ENCODE peak calls at places on chromosomes 16 and 17, in seven cellular contexts. One of them, this sample, is unnamed.

GRCh38 chr16:19858654-19859018 is 26.0 kb downstream of the GPRC5B start:
- DNase-seq in BJ: no peak
- DNase-seq in mucosa of descending colon: no peak
- DNase-seq in LoVo: no peak
- DNase-seq in HuH-7.5: no peak
- DNase-seq in AML-193: no peak
- DNase-seq in endothelial cell: no peak
- DNase-seq in this sample: no peak

GRCh38 chr16:12319464-12320030 is 343.0 kb downstream of the SNX29 start:
- DNase-seq in BJ: no peak
- DNase-seq in mucosa of descending colon: no peak
- DNase-seq in LoVo: no peak
- DNase-seq in HuH-7.5: no peak
- DNase-seq in AML-193: no peak
- DNase-seq in endothelial cell: no peak
- DNase-seq in this sample: no peak

GRCh38 chr16:14225457-14225856 is 154.3 kb downstream of the MRTFB start:
- DNase-seq in BJ: no peak
- DNase-seq in mucosa of descending colon: no peak
- DNase-seq in LoVo: no peak
- DNase-seq in HuH-7.5: no peak
- DNase-seq in AML-193: no peak
- DNase-seq in endothelial cell: no peak
- DNase-seq in this sample: no peak

GRCh38 chr17:77565166-77565565 is 393.3 kb upstream of the TNRC6C start:
- DNase-seq in BJ: no peak
- DNase-seq in mucosa of descending colon: no peak
- DNase-seq in LoVo: no peak
- DNase-seq in HuH-7.5: no peak
- DNase-seq in AML-193: no peak
- DNase-seq in endothelial cell: no peak
- DNase-seq in this sample: no peak

GRCh38 chr16:69615528-69615927 is 49.8 kb downstream of the NFAT5 start:
- DNase-seq in BJ: no peak
- DNase-seq in mucosa of descending colon: no peak
- DNase-seq in LoVo: no peak
- DNase-seq in HuH-7.5: no peak
- DNase-seq in AML-193: no peak
- DNase-seq in endothelial cell: no peak
- DNase-seq in this sample: no peak

GRCh38 chr16:57627184-57627871 is 1.1 kb upstream of the ADGRG1 start:
- DNase-seq in BJ: peak
- DNase-seq in mucosa of descending colon: peak
- DNase-seq in LoVo: no peak
- DNase-seq in HuH-7.5: no peak
- DNase-seq in AML-193: no peak
- DNase-seq in endothelial cell: peak
- DNase-seq in this sample: peak

GRCh38 chr17:45700171-45701090 is 83.7 kb upstream of the CRHR1 start:
- DNase-seq in BJ: no peak
- DNase-seq in mucosa of descending colon: no peak
- DNase-seq in LoVo: no peak
- DNase-seq in HuH-7.5: no peak
- DNase-seq in AML-193: no peak
- DNase-seq in endothelial cell: no peak
- DNase-seq in this sample: no peak

GRCh38 chr17:74833501-74834361 is 26.0 kb downstream of the GRIN2C start:
- DNase-seq in BJ: no peak
- DNase-seq in mucosa of descending colon: no peak
- DNase-seq in LoVo: no peak
- DNase-seq in HuH-7.5: no peak
- DNase-seq in AML-193: peak
- DNase-seq in endothelial cell: no peak
- DNase-seq in this sample: peak

GRCh38 chr17:73510981-73511442 is 133.2 kb downstream of the SDK2 start:
- DNase-seq in BJ: no peak
- DNase-seq in mucosa of descending colon: no peak
- DNase-seq in LoVo: no peak
- DNase-seq in HuH-7.5: no peak
- DNase-seq in AML-193: no peak
- DNase-seq in endothelial cell: no peak
- DNase-seq in this sample: no peak

GRCh38 chr16:11717811-11718210 is 24.8 kb downstream of the TXNDC11 start:
- DNase-seq in BJ: no peak
- DNase-seq in mucosa of descending colon: no peak
- DNase-seq in LoVo: no peak
- DNase-seq in HuH-7.5: no peak
- DNase-seq in AML-193: no peak
- DNase-seq in endothelial cell: no peak
- DNase-seq in this sample: no peak

GRCh38 chr17:73142763-73143395 is 21.9 kb upstream of the SSTR2 start:
- DNase-seq in BJ: no peak
- DNase-seq in mucosa of descending colon: no peak
- DNase-seq in LoVo: no peak
- DNase-seq in HuH-7.5: no peak
- DNase-seq in AML-193: peak
- DNase-seq in endothelial cell: no peak
- DNase-seq in this sample: no peak

GRCh38 chr17:41967921-41968578 is 1.5 kb downstream of the CNP start:
- DNase-seq in BJ: no peak
- DNase-seq in mucosa of descending colon: no peak
- DNase-seq in LoVo: no peak
- DNase-seq in HuH-7.5: no peak
- DNase-seq in AML-193: no peak
- DNase-seq in endothelial cell: no peak
- DNase-seq in this sample: no peak

GRCh38 chr16:48852955-48853354 is 243.0 kb upstream of the N4BP1 start:
- DNase-seq in BJ: no peak
- DNase-seq in mucosa of descending colon: no peak
- DNase-seq in LoVo: no peak
- DNase-seq in HuH-7.5: no peak
- DNase-seq in AML-193: no peak
- DNase-seq in endothelial cell: no peak
- DNase-seq in this sample: peak

GRCh38 chr16:86604436-86605220 is 26.3 kb downstream of the FOXL1 start:
- DNase-seq in BJ: no peak
- DNase-seq in mucosa of descending colon: no peak
- DNase-seq in LoVo: no peak
- DNase-seq in HuH-7.5: no peak
- DNase-seq in AML-193: no peak
- DNase-seq in endothelial cell: no peak
- DNase-seq in this sample: no peak

GRCh38 chr17:149231-149630 is 11.9 kb downstream of the SCGB1C2 start:
- DNase-seq in BJ: no peak
- DNase-seq in mucosa of descending colon: peak
- DNase-seq in LoVo: no peak
- DNase-seq in HuH-7.5: no peak
- DNase-seq in AML-193: no peak
- DNase-seq in endothelial cell: peak
- DNase-seq in this sample: no peak

GRCh38 chr16:73024571-73025105 is 23.3 kb downstream of the ZFHX3 start:
- DNase-seq in BJ: no peak
- DNase-seq in mucosa of descending colon: no peak
- DNase-seq in LoVo: no peak
- DNase-seq in HuH-7.5: no peak
- DNase-seq in AML-193: no peak
- DNase-seq in endothelial cell: no peak
- DNase-seq in this sample: no peak

GRCh38 chr17:8821446-8822105 is 22.4 kb upstream of the MFSD6L start:
- DNase-seq in BJ: no peak
- DNase-seq in mucosa of descending colon: no peak
- DNase-seq in LoVo: no peak
- DNase-seq in HuH-7.5: no peak
- DNase-seq in AML-193: no peak
- DNase-seq in endothelial cell: no peak
- DNase-seq in this sample: no peak

This sample was measured in nephron progenitor cell.